ENCODE peak calls at places on chromosome 5, in four cellular contexts. E, L, Q and M are unnamed samples.

GRCh38 chr5:158487156-158487555 is 612.6 kb downstream of the EBF1 start:
- DNase-seq in Q (no peak), E (no peak), L (no peak), M (no peak)

GRCh38 chr5:128225245-128226030 is 141.9 kb downstream of the SLC12A2 start:
- DNase-seq in Q (no peak), E (no peak), L (no peak), M (no peak)

GRCh38 chr5:23996525-23996924 is 489.1 kb downstream of the PRDM9 start:
- DNase-seq in Q (no peak), E (no peak), L (no peak), M (no peak)

GRCh38 chr5:163790497-163790896 is 285.1 kb downstream of the MAT2B start:
- DNase-seq in Q (no peak), L (no peak), E (no peak), M (no peak)

GRCh38 chr5:65808818-65809217 is 86.8 kb downstream of the NLN start:
- DNase-seq in Q (no peak), E (no peak), L (no peak), M (no peak)

GRCh38 chr5:161302557-161302956 is 244.0 kb downstream of the GABRB2 start:
- DNase-seq in E (no peak), Q (no peak), L (no peak), M (no peak)

GRCh38 chr5:159240301-159240870 is 22.7 kb upstream of the UBLCP1 start:
- DNase-seq in E (no peak), Q (no peak), L (peak; percentile 30), M (no peak)

GRCh38 chr5:134098690-134099089 is 15.8 kb upstream of the TCF7 start:
- DNase-seq in Q (no peak), E (peak; percentile 93), L (no peak), M (no peak)

GRCh38 chr5:80411589-80412219 is 3.8 kb downstream of the ZFYVE16 start:
- DNase-seq in Q (no peak), L (no peak), E (no peak), M (no peak)

GRCh38 chr5:173643964-173644363 is 27.5 kb upstream of the BOD1 start:
- DNase-seq in L (no peak), E (no peak), Q (no peak), M (peak; percentile 55)

GRCh38 chr5:80117446-80117845 is 82.3 kb downstream of the THBS4 start:
- DNase-seq in L (no peak), Q (no peak), E (no peak), M (no peak)

GRCh38 chr5:168314735-168315411 is 23.4 kb downstream of the WWC1 start:
- DNase-seq in E (peak; percentile 97), L (no peak), Q (no peak), M (no peak)

GRCh38 chr5:177346820-177347219 is 4.6 kb downstream of the LMAN2 start:
- DNase-seq in L (no peak), E (no peak), Q (no peak), M (no peak)

GRCh38 chr5:53302524-53302923 is 177.9 kb upstream of the FST start:
- DNase-seq in Q (no peak), E (no peak), L (no peak), M (no peak)

GRCh38 chr5:13659391-13659790 is 285.1 kb downstream of the DNAH5 start:
- DNase-seq in E (no peak), L (no peak), Q (no peak), M (no peak)

DNA sequence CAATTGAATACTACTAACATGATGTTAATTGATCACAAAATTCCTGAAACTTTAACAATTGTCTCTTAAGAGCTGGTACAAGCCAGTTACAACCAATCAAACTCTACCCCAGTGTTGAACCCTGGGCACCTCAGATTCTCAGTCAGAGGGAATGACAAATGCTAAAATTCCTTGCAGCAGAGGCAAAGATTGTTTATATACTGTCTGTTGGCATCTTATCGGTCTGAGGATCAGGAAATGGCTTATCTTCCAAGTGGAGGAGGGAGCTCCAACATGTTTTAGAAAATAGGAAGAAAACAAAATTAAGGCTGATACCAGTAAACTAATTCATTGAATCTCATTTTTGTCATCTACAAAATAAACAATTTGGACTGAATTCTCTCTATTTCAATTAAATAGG is 527.8 kb upstream of the ZNF608 start:
- DNase-seq in Q (no peak), E (no peak), L (no peak), M (no peak)
- TF ChIP-seq TAF1 in Q (no peak), E (no peak), L (no peak), M (no peak)

DNA sequence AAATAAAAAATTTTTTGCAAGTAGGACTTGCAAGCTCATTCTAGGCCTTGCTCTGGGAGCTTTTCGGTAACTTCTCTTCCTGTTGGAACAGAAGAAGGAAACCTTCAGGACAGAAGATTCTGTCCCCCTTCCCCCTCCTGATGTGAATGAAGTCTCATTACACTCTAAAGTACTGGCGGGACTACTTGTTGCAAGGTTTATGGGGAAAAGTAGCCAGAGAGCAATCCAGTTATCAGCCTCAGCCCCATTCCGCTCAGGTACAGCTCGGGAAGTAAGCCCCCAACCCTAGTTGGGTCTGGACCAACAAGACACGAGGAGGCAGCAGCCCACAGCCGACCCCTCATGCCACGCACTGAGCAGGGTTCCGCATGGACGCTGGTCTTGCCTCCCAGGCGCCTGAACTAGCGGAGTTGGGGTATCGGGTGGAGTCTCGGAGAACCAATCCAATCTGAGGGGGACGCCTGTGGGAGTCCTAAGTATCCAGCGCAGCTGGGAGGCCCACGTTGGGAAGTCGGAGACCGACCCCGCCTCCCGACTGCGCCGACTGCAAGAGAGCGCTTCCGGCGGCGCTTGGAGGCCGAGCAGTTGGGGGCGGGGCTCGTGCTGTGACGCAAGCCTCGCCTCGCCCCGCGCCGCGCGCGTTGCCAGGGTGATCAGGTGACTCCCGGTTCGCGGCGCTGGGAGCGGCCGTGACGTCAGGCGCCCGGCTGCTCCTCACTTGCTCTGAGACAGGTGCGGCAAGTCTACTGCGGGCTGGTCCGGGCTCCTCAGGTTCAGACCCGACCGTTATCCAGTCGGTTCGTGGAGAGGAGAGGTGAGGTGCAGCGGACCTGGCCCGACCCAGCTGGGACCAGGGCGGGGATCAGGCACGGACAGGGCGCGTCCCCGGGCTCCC is at the start of gene CYSTM1:
- DNase-seq in Q (peak; percentile 94), E (peak; percentile 89), L (peak; percentile 92), M (peak; percentile 89)
- TF ChIP-seq POLR2AphosphoS5 in Q (peak; percentile 88), E (peak; percentile 88), L (peak; percentile 88), M (peak; percentile 72)

GRCh38 chr5:143406408-143406807 is 2.9 kb upstream of the NR3C1 start:
- DNase-seq in E (no peak), Q (no peak), L (no peak), M (no peak)

GRCh38 chr5:143405747-143406098 is 2.2 kb upstream of the NR3C1 start:
- DNase-seq in Q (no peak), L (no peak), E (no peak), M (no peak)

GRCh38 chr5:143403607-143404415 is at the start of gene NR3C1:
- DNase-seq in Q (no peak), L (peak; percentile 83), E (peak; percentile 58), M (peak; percentile 50)

GRCh38 chr5:143404416-143405062 is 1.1 kb upstream of the NR3C1 start:
- DNase-seq in E (peak; percentile 28), Q (no peak), L (peak; percentile 77), M (peak; percentile 33)

DNA sequence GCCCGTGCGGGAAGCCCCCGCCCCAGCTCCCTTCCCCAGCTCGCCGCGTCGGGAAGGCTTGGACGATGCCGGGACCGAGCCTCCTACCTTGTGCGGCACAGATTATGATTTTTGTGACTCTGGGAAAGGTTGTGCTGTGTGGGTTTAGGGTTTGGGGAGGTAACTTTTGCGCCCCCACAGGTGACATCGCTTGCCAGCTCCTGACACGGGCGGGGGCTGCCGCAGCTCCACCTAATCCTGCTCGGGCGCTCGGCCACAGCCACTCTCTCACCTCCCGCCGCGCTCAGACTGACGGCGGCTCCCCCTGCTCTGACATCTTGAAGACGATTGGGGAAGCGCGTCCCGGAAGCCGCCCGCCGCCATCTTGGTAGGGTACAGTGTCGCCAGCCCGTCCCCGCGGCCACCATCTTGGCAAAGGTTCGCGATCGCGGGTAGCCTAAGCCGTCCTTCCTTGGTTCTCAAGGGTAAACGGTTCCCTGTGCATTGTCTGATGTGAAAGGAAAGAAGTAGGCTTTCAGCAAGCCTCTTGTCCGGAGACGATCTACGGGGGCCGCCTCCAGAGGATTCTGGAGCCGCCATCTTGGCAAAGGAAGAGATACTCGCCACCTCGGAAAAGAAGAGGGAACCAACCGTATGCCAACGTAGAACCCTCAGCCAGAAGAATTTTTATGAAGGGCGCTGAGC is 1.7 kb upstream of the NR3C1 start:
- DNase-seq in Q (no peak), E (peak; percentile 59), L (peak; percentile 67), M (peak; percentile 21)
- TF ChIP-seq POLR2A in Q (peak; percentile 43), E (peak; percentile 65), L (peak; percentile 81), M (peak; percentile 89)

GRCh38 chr5:5347442-5347841 is 75.0 kb upstream of the ICE1 start:
- DNase-seq in L (no peak), E (no peak), Q (no peak), M (no peak)
- TF ChIP-seq TAF1 in L (no peak), E (no peak), Q (no peak), M (no peak)

GRCh38 chr5:56761486-56761885 is 53.9 kb upstream of the MAP3K1 start:
- DNase-seq in L (no peak), E (no peak), Q (no peak), M (no peak)

GRCh38 chr5:56766926-56767325 is 48.4 kb upstream of the MAP3K1 start:
- DNase-seq in L (no peak), E (no peak), Q (no peak), M (no peak)

GRCh38 chr5:56760723-56761122 is 54.6 kb upstream of the MAP3K1 start:
- DNase-seq in Q (no peak), E (no peak), L (no peak), M (no peak)

GRCh38 chr5:56763182-56763581 is 52.2 kb upstream of the MAP3K1 start:
- DNase-seq in E (no peak), Q (no peak), L (no peak), M (no peak)

DNA sequence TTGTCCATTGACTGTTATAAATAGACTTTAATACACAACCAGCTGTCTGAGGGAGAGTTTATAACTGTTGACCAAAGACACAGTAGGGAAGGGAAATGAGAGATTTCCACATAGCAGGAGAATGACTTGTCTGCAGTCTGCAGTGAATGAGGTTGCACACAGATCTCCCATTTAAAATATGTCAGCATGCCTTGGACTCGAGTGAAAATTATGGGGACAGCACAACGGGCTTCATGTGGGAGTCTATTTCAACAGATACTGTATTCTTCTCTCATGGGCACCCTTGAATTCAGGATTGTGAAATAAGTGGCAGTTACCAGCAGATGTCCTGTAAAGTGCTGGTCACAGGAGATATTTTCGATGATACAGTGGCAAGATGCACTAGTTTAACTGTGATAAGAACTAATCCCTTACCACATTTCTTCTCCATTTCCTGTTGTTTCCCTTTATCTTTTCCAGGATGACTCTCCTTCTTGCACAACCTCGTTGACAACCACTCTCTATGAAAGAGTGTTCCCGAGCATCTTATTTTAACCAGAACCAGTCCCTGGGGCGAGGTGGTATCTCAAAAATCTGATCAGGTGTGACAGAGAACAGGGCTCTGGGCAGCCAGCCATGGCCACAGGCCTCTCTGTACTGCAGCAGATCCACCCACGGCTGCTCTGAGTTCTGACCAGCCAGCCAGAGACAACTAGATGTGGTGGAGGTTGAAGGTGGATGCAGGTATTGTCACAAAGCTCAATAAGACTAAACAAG is 51.5 kb upstream of the MAP3K1 start:
- DNase-seq in E (peak; percentile 26), L (peak; percentile 32), Q (no peak), M (no peak)
- TF ChIP-seq POLR2AphosphoS5 in E (no peak), L (peak; percentile 42), Q (no peak), M (no peak)

GRCh38 chr5:150904479-150905311 is at the start of gene ZNF300:
- DNase-seq in Q (peak; percentile 84), E (peak; percentile 85), L (peak; percentile 92), M (no peak)
- TF ChIP-seq POLR2A in Q (peak; percentile 78), E (no peak), L (peak; percentile 86), M (no peak)

GRCh38 chr5:116765441-116765840 is 190.8 kb upstream of the SEMA6A start:
- DNase-seq in L (no peak), E (peak; percentile 83), Q (no peak), M (no peak)
- TF ChIP-seq TAF1 in L (no peak), E (no peak), Q (no peak), M (no peak)